ENCODE peak calls at places on chromosomes 13 and 19, in seven cellular contexts. S, Z, C, E, O, V and A are unnamed samples.

GRCh38 chr19:17243854-17244617 is 1.7 kb downstream of the NR2F6 start:
- DNase-seq in S (peak; percentile 70), Z (peak; percentile 59), C (no peak), E (no peak), O (peak; percentile 65), V (peak; percentile 66), A (peak; percentile 59)

GRCh38 chr19:8487137-8487851 is 15.1 kb downstream of the PRAM1 start:
- DNase-seq in S (no peak), Z (no peak), C (peak; percentile 68), E (no peak), O (no peak), V (no peak), A (no peak)

GRCh38 chr13:41917641-41918040 is 43.3 kb downstream of the VWA8 start:
- DNase-seq in S (no peak), Z (no peak), C (peak; percentile 9), E (no peak), O (peak; percentile 39), V (no peak), A (no peak)

GRCh38 chr13:112756511-112756966 is 66.7 kb downstream of the ATP11A start:
- DNase-seq in S (no peak), Z (no peak), C (no peak), E (no peak), O (no peak), V (no peak), A (no peak)

GRCh38 chr19:47523473-47523872 is 8.6 kb upstream of the NAPA start:
- DNase-seq in S (no peak), Z (no peak), C (no peak), E (no peak), O (peak; percentile 26), V (no peak), A (no peak)

GRCh38 chr13:109974354-109974753 is 188.0 kb upstream of the IRS2 start:
- DNase-seq in S (no peak), Z (no peak), C (no peak), E (no peak), O (no peak), V (no peak), A (no peak)

GRCh38 chr19:50431343-50432220 is 1.1 kb upstream of the MYBPC2 start:
- DNase-seq in S (peak; percentile 94), Z (peak; percentile 49), C (peak; percentile 82), E (peak; percentile 27), O (peak; percentile 75), V (peak; percentile 85), A (peak; percentile 90)

GRCh38 chr13:70253834-70254233 is 145.6 kb upstream of the KLHL1 start:
- DNase-seq in S (no peak), Z (no peak), C (no peak), E (no peak), O (no peak), V (no peak), A (no peak)

GRCh38 chr13:90365130-90365529 is 982.4 kb upstream of the MIR17HG start:
- DNase-seq in S (no peak), Z (no peak), C (no peak), E (no peak), O (no peak), V (no peak), A (no peak)

GRCh38 chr13:80473695-80474094 is 132.8 kb upstream of the SPRY2 start:
- DNase-seq in S (no peak), Z (no peak), C (no peak), E (peak; percentile 44), O (peak; percentile 63), V (no peak), A (no peak)

GRCh38 chr13:114118763-114119123 is 13.7 kb downstream of the RASA3 start:
- DNase-seq in S (no peak), Z (no peak), C (no peak), E (no peak), O (peak; percentile 90), V (no peak), A (no peak)

GRCh38 chr13:110067355-110068175 is 239.4 kb downstream of the COL4A1 start:
- DNase-seq in S (no peak), Z (no peak), C (no peak), E (no peak), O (no peak), V (no peak), A (no peak)

GRCh38 chr13:27920677-27921420 is 1.0 kb downstream of the PDX1 start:
- DNase-seq in S (peak; percentile 51), Z (no peak), C (no peak), E (no peak), O (peak; percentile 31), V (no peak), A (peak; percentile 49)

GRCh38 chr19:52070496-52070895 is 21.9 kb upstream of the ZNF432 start:
- DNase-seq in S (no peak), Z (no peak), C (no peak), E (no peak), O (peak; percentile 3), V (no peak), A (no peak)

GRCh38 chr13:41916173-41916954 is 44.5 kb downstream of the VWA8 start:
- DNase-seq in S (no peak), Z (no peak), C (peak; percentile 17), E (peak; percentile 68), O (peak; percentile 15), V (no peak), A (no peak)

GRCh38 chr19:31418055-31418454 is 68.8 kb upstream of the TSHZ3 start:
- DNase-seq in S (no peak), Z (no peak), C (no peak), E (no peak), O (peak; percentile 45), V (no peak), A (peak; percentile 86)

GRCh38 chr13:36858285-36858684 is 39.3 kb downstream of the RFXAP start:
- DNase-seq in S (peak; percentile 8), Z (no peak), C (no peak), E (no peak), O (peak; percentile 65), V (no peak), A (no peak)

GRCh38 chr13:97267418-97268059 is 45.4 kb downstream of the MBNL2 start:
- DNase-seq in S (no peak), Z (no peak), C (no peak), E (no peak), O (no peak), V (no peak), A (peak; percentile 79)

GRCh38 chr13:36261976-36262375 is 35.6 kb downstream of the CCDC169 start:
- DNase-seq in S (no peak), Z (no peak), C (no peak), E (peak; percentile 28), O (peak; percentile 51), V (no peak), A (no peak)

GRCh38 chr19:40279761-40280607 is 5.2 kb downstream of the AKT2 start:
- DNase-seq in S (no peak), Z (no peak), C (no peak), E (no peak), O (peak; percentile 29), V (no peak), A (no peak)

GRCh38 chr19:46288896-46289588 is 7.8 kb upstream of the HIF3A start:
- DNase-seq in S (no peak), Z (no peak), C (no peak), E (peak; percentile 40), O (peak; percentile 96), V (peak; percentile 33), A (no peak)

GRCh38 chr19:57706346-57706745 is 2.7 kb downstream of the ZNF154 start:
- DNase-seq in S (no peak), Z (no peak), C (no peak), E (no peak), O (no peak), V (no peak), A (no peak)

GRCh38 chr13:105914637-105915036 is 620.8 kb downstream of the EFNB2 start:
- DNase-seq in S (no peak), Z (no peak), C (no peak), E (peak; percentile 59), O (peak; percentile 3), V (no peak), A (no peak)

GRCh38 chr19:51547397-51548212 is 16.1 kb upstream of the SIGLEC6 start:
- DNase-seq in S (no peak), Z (no peak), C (no peak), E (no peak), O (no peak), V (no peak), A (no peak)

GRCh38 chr13:31775686-31776085 is 36.4 kb downstream of the RXFP2 start:
- DNase-seq in S (no peak), Z (peak; percentile 24), C (no peak), E (peak; percentile 85), O (no peak), V (peak; percentile 17), A (no peak)

GRCh38 chr19:39126593-39127187 is 1.1 kb downstream of the PAK4 start:
- DNase-seq in S (no peak), Z (no peak), C (no peak), E (peak; percentile 18), O (peak; percentile 91), V (no peak), A (no peak)